ENCODE peak calls at places on chromosomes 7 and 10, in eight cellular contexts. K is naive thymus-derived CD8-positive, alpha-beta T cell; S is ascending aorta; X is AG04450; O is EH; Y is left cardiac atrium; H is anterior cingulate cortex; G is HT-29. P is an unnamed sample.

GRCh38 chr10:132577350-132578005 is 39.9 kb downstream of the INPP5A start:
- DNase-seq in K (no peak), S (peak), X (no peak), O (peak), Y (no peak), H (no peak), G (peak), P (no peak)

GRCh38 chr7:101984997-101985645 is 167.7 kb downstream of the CUX1 start:
- DNase-seq in K (no peak), S (no peak), X (no peak), O (no peak), Y (no peak), H (no peak), G (no peak), P (no peak)

GRCh38 chr10:49187950-49188761 is at the start of gene TMEM273:
- DNase-seq in K (no peak), S (peak), X (no peak), O (no peak), Y (peak), H (peak), G (no peak), P (peak)

GRCh38 chr10:28326516-28327493 is 23.9 kb upstream of the MPP7 start:
- DNase-seq in K (no peak), S (peak), X (no peak), O (peak), Y (no peak), H (no peak), G (no peak), P (no peak)

GRCh38 chr10:30080161-30080560 is 20.8 kb upstream of the JCAD start:
- DNase-seq in K (no peak), S (no peak), X (no peak), O (peak), Y (no peak), H (no peak), G (no peak), P (no peak)

GRCh38 chr7:122305475-122306319 is 1.1 kb upstream of the FEZF1 start:
- DNase-seq in K (no peak), S (peak), X (no peak), O (no peak), Y (no peak), H (no peak), G (peak), P (no peak)

GRCh38 chr10:116809528-116810500 is 39.5 kb upstream of the ENO4 start:
- DNase-seq in K (no peak), S (no peak), X (no peak), O (no peak), Y (no peak), H (no peak), G (peak), P (no peak)

GRCh38 chr10:74033724-74034123 is 35.8 kb downstream of the VCL start:
- DNase-seq in K (no peak), S (no peak), X (no peak), O (no peak), Y (no peak), H (no peak), G (no peak), P (no peak)

GRCh38 chr10:110857265-110858158 is 14.2 kb upstream of the PDCD4 start:
- DNase-seq in K (no peak), S (no peak), X (peak), O (no peak), Y (no peak), H (no peak), G (peak), P (no peak)

GRCh38 chr10:50988792-50989191 is 85.5 kb upstream of the PRKG1 start:
- DNase-seq in K (no peak), S (no peak), X (no peak), O (peak), Y (no peak), H (no peak), G (peak), P (no peak)

GRCh38 chr10:30671011-30671616 is 41.6 kb upstream of the LYZL2 start:
- DNase-seq in K (peak), S (no peak), X (peak), O (peak), Y (no peak), H (no peak), G (peak), P (peak)

GRCh38 chr10:49241365-49241764 is 53.2 kb upstream of the TMEM273 start:
- DNase-seq in K (no peak), S (no peak), X (no peak), O (no peak), Y (no peak), H (no peak), G (no peak), P (no peak)

GRCh38 chr7:80288175-80289122 is 153.8 kb downstream of the GNAI1 start:
- DNase-seq in K (no peak), S (no peak), X (no peak), O (peak), Y (no peak), H (no peak), G (no peak), P (no peak)

GRCh38 chr7:128672927-128673517 is 930 bp downstream of the GARIN1A start:
- DNase-seq in K (peak), S (no peak), X (no peak), O (peak), Y (no peak), H (no peak), G (no peak), P (no peak)

GRCh38 chr7:114843102-114843501 is 78.8 kb upstream of the MDFIC start:
- DNase-seq in K (no peak), S (no peak), X (no peak), O (no peak), Y (no peak), H (no peak), G (no peak), P (no peak)

GRCh38 chr10:78556700-78557432 is 511.9 kb upstream of the ZMIZ1 start:
- DNase-seq in K (no peak), S (no peak), X (no peak), O (no peak), Y (no peak), H (no peak), G (no peak), P (no peak)

GRCh38 chr7:150972094-150972493 is 6.0 kb downstream of the KCNH2 start:
- DNase-seq in K (no peak), S (no peak), X (no peak), O (no peak), Y (peak), H (peak), G (no peak), P (no peak)

GRCh38 chr7:129553861-129554530 is 51.7 kb downstream of the SMKR1 start:
- DNase-seq in K (peak), S (no peak), X (no peak), O (peak), Y (no peak), H (peak), G (peak), P (no peak)

GRCh38 chr10:114658175-114658574 is at the start of gene ABLIM1:
- DNase-seq in K (no peak), S (no peak), X (no peak), O (no peak), Y (no peak), H (no peak), G (no peak), P (no peak)

GRCh38 chr7:71521506-71521905 is 389.6 kb downstream of the GALNT17 start:
- DNase-seq in K (no peak), S (no peak), X (no peak), O (no peak), Y (peak), H (no peak), G (no peak), P (no peak)

GRCh38 chr7:27108390-27109127 is 6.1 kb upstream of the HOXA2 start:
- DNase-seq in K (no peak), S (peak), X (no peak), O (peak), Y (no peak), H (no peak), G (peak), P (no peak)